ENCODE peak calls at places on chromosomes 5 and 9, in four cellular contexts. Z, W, R and F are unnamed samples.

GRCh38 chr5:55604611-55605067 is 69.9 kb upstream of the PLPP1 start:
- DNase-seq in W (no peak), Z (no peak), R (no peak), F (no peak)

GRCh38 chr9:129384887-129385614 is 207.0 kb upstream of the IER5L start:
- DNase-seq in W (no peak), R (no peak), Z (peak), F (no peak)

GRCh38 chr5:90571147-90571773 is 12.7 kb downstream of the ADGRV1 start:
- DNase-seq in W (no peak), R (no peak), Z (no peak), F (no peak)

GRCh38 chr5:160235731-160236130 is 6.4 kb downstream of the FABP6 start:
- DNase-seq in R (no peak), Z (no peak), W (no peak), F (no peak)

GRCh38 chr5:149267241-149267973 is 4.3 kb upstream of the AFAP1L1 start:
- DNase-seq in W (no peak), R (no peak), Z (no peak), F (no peak)

GRCh38 chr5:134175874-134176522 is 752 bp downstream of the SKP1 start:
- DNase-seq in Z (no peak), W (peak), R (no peak), F (peak)

GRCh38 chr5:157265714-157266285 is at the start of gene CYFIP2:
- DNase-seq in Z (peak), R (peak), W (peak), F (peak)

GRCh38 chr5:1175801-1176472 is 25.5 kb upstream of the SLC6A19 start:
- DNase-seq in Z (no peak), W (no peak), R (no peak), F (no peak)

GRCh38 chr5:146130440-146131045 is 25.2 kb upstream of the PLAC8L1 start:
- DNase-seq in R (no peak), Z (no peak), W (no peak), F (no peak)

GRCh38 chr5:65986050-65986451 is 59.7 kb downstream of the ERBIN start:
- DNase-seq in Z (no peak), W (no peak), R (no peak), F (no peak)

GRCh38 chr5:133700251-133700650 is 87.9 kb upstream of the FSTL4 start:
- DNase-seq in Z (no peak), W (no peak), R (no peak), F (no peak)

GRCh38 chr5:72476721-72477120 is 30.5 kb downstream of the ZNF366 start:
- DNase-seq in W (no peak), R (no peak), Z (no peak), F (no peak)

GRCh38 chr9:96638606-96639364 is 16.3 kb downstream of the PRXL2C start:
- DNase-seq in W (no peak), R (no peak), Z (no peak), F (no peak)

GRCh38 chr9:121024237-121024636 is 25.8 kb downstream of the C5 start:
- DNase-seq in Z (no peak), R (no peak), W (no peak), F (no peak)